ENCODE peak calls at places on chromosomes 13 and 19, in ten cellular contexts. One of them, this sample, is unnamed.
A peak's percentile ranks its signal among the peaks of the same experiment; 100 is the strongest.

GRCh38 chr13:40371531-40372125 is 294.8 kb downstream of the FOXO1 start:
- DNase-seq in CD4-positive, alpha-beta T cell: no peak
- DNase-seq in aorta: no peak
- DNase-seq in upper lobe of left lung: no peak
- DNase-seq in uterus: no peak
- DNase-seq in endothelial cell of umbilical vein: no peak
- DNase-seq in heart left ventricle: no peak
- DNase-seq in trophoblast cell: no peak
- DNase-seq in Peyer's patch: no peak
- DNase-seq in A549: no peak
- DNase-seq in this sample: no peak

GRCh38 chr13:35695411-35695810 is 218.9 kb upstream of the MAB21L1 start:
- DNase-seq in CD4-positive, alpha-beta T cell: no peak
- DNase-seq in aorta: no peak
- DNase-seq in upper lobe of left lung: no peak
- DNase-seq in uterus: no peak
- DNase-seq in endothelial cell of umbilical vein: no peak
- DNase-seq in heart left ventricle: no peak
- DNase-seq in trophoblast cell: no peak
- DNase-seq in Peyer's patch: no peak
- DNase-seq in A549: no peak
- DNase-seq in this sample: no peak

GRCh38 chr13:51453959-51454703 is 1.3 kb upstream of the INTS6 start:
- DNase-seq in CD4-positive, alpha-beta T cell: peak; percentile 15
- DNase-seq in aorta: no peak
- DNase-seq in upper lobe of left lung: no peak
- DNase-seq in uterus: peak; percentile 33
- DNase-seq in endothelial cell of umbilical vein: peak; percentile 58
- DNase-seq in heart left ventricle: peak; percentile 30
- DNase-seq in trophoblast cell: peak; percentile 51
- DNase-seq in Peyer's patch: peak; percentile 25
- DNase-seq in A549: peak; percentile 3
- DNase-seq in this sample: no peak

GRCh38 chr13:24076124-24076523 is 84.4 kb upstream of the SPATA13 start:
- DNase-seq in CD4-positive, alpha-beta T cell: no peak
- DNase-seq in aorta: no peak
- DNase-seq in upper lobe of left lung: peak; percentile 41
- DNase-seq in uterus: no peak
- DNase-seq in endothelial cell of umbilical vein: no peak
- DNase-seq in heart left ventricle: no peak
- DNase-seq in trophoblast cell: no peak
- DNase-seq in Peyer's patch: no peak
- DNase-seq in A549: peak; percentile 8
- DNase-seq in this sample: no peak

GRCh38 chr19:39160889-39161672 is 35.5 kb downstream of the PAK4 start:
- DNase-seq in CD4-positive, alpha-beta T cell: no peak
- DNase-seq in aorta: no peak
- DNase-seq in upper lobe of left lung: no peak
- DNase-seq in uterus: no peak
- DNase-seq in endothelial cell of umbilical vein: peak; percentile 6
- DNase-seq in heart left ventricle: no peak
- DNase-seq in trophoblast cell: peak; percentile 62
- DNase-seq in Peyer's patch: no peak
- DNase-seq in A549: no peak
- DNase-seq in this sample: no peak

GRCh38 chr19:5309438-5310204 is 31.0 kb downstream of the PTPRS start:
- DNase-seq in CD4-positive, alpha-beta T cell: no peak
- DNase-seq in aorta: no peak
- DNase-seq in upper lobe of left lung: no peak
- DNase-seq in uterus: no peak
- DNase-seq in endothelial cell of umbilical vein: no peak
- DNase-seq in heart left ventricle: no peak
- DNase-seq in trophoblast cell: no peak
- DNase-seq in Peyer's patch: no peak
- DNase-seq in A549: no peak
- DNase-seq in this sample: no peak

GRCh38 chr13:93496985-93497673 is 270.5 kb downstream of the GPC6 start:
- DNase-seq in CD4-positive, alpha-beta T cell: no peak
- DNase-seq in aorta: no peak
- DNase-seq in upper lobe of left lung: no peak
- DNase-seq in uterus: no peak
- DNase-seq in endothelial cell of umbilical vein: no peak
- DNase-seq in heart left ventricle: no peak
- DNase-seq in trophoblast cell: no peak
- DNase-seq in Peyer's patch: no peak
- DNase-seq in A549: no peak
- DNase-seq in this sample: no peak

GRCh38 chr19:45508931-45509691 is 1.8 kb downstream of the VASP start:
- DNase-seq in CD4-positive, alpha-beta T cell: no peak
- DNase-seq in aorta: peak; percentile 92
- DNase-seq in upper lobe of left lung: peak; percentile 86
- DNase-seq in uterus: peak; percentile 82
- DNase-seq in endothelial cell of umbilical vein: peak; percentile 49
- DNase-seq in heart left ventricle: peak; percentile 90
- DNase-seq in trophoblast cell: peak; percentile 77
- DNase-seq in Peyer's patch: peak; percentile 80
- DNase-seq in A549: peak; percentile 81
- DNase-seq in this sample: peak; percentile 84

DNA sequence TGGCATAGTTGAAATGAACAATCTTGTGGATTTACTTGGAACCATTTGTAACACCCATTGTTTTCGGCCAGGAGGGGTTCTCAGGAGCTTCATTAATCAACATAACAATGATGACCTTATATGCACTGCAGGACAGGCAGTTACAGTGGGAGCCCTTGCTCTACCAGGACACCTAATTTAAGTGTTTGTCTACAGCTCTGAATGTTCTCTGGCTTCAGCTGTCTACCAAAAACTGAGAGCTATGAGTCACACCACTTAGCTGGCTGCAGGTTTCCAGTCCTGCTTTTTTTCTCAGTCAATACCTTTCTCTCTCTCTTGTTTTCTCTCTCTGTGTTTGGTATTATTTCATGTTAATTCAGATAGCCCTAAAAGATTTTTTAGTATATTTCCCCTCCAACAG is 105.4 kb upstream of the MBNL2 start:
- DNase-seq in CD4-positive, alpha-beta T cell: no peak
- DNase-seq in aorta: no peak
- DNase-seq in upper lobe of left lung: peak; percentile 66
- DNase-seq in uterus: no peak
- DNase-seq in endothelial cell of umbilical vein: peak; percentile 69
- DNase-seq in heart left ventricle: no peak
- DNase-seq in trophoblast cell: peak; percentile 38
- DNase-seq in Peyer's patch: no peak
- DNase-seq in A549: no peak
- DNase-seq in this sample: no peak
- H3K27ac ChIP-seq in CD4-positive, alpha-beta T cell: no peak overlapping the region
- H3K27ac ChIP-seq in aorta: no peak overlapping the region
- H3K27ac ChIP-seq in upper lobe of left lung: peak overlapping the region; percentile 73
- H3K27ac ChIP-seq in uterus: peak overlapping the region; percentile 52
- H3K27ac ChIP-seq in endothelial cell of umbilical vein: no peak overlapping the region
- H3K27ac ChIP-seq in heart left ventricle: peak overlapping the region; percentile 51
- H3K27ac ChIP-seq in trophoblast cell: peak overlapping the region; percentile 77
- H3K27ac ChIP-seq in Peyer's patch: no peak overlapping the region
- H3K27ac ChIP-seq in A549: peak overlapping the region; percentile 18
- H3K27ac ChIP-seq in this sample: no peak overlapping the region

DNA sequence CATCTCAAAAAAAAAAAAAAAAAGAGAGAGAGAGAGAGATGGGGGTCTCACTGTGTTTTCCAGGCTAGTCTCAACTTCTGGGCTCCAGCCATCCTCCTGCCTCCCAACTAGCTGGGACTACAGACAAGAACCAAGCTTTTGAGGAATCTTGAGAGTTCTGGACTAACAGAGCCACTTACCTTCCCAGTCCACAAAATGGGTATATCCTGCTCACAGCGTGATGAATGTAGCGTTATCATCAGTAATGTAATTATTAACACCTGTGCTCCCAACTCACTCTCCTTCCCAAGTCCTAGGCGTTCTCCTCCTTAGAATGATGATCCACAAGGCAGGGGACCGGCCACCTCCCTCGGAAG is 4.6 kb upstream of the NANOS3 start:
- DNase-seq in CD4-positive, alpha-beta T cell: no peak
- DNase-seq in aorta: no peak
- DNase-seq in upper lobe of left lung: no peak
- DNase-seq in uterus: no peak
- DNase-seq in endothelial cell of umbilical vein: no peak
- DNase-seq in heart left ventricle: no peak
- DNase-seq in trophoblast cell: no peak
- DNase-seq in Peyer's patch: no peak
- DNase-seq in A549: no peak
- DNase-seq in this sample: no peak
- H3K9me3 ChIP-seq in CD4-positive, alpha-beta T cell: no peaks in the 10 kb centered on the region
- H3K9me3 ChIP-seq in aorta: no peaks in the 10 kb centered on the region
- H3K9me3 ChIP-seq in upper lobe of left lung: no peaks in the 10 kb centered on the region
- H3K9me3 ChIP-seq in uterus: no peaks in the 10 kb centered on the region
- H3K9me3 ChIP-seq in endothelial cell of umbilical vein: no peaks in the 10 kb centered on the region
- H3K9me3 ChIP-seq in heart left ventricle: no peaks in the 10 kb centered on the region
- H3K9me3 ChIP-seq in trophoblast cell: peaks cover under 1% of the 10 kb centered on the region
- H3K9me3 ChIP-seq in Peyer's patch: no peaks in the 10 kb centered on the region
- H3K9me3 ChIP-seq in A549: no peaks in the 10 kb centered on the region
- H3K9me3 ChIP-seq in this sample: no peaks in the 10 kb centered on the region

DNA sequence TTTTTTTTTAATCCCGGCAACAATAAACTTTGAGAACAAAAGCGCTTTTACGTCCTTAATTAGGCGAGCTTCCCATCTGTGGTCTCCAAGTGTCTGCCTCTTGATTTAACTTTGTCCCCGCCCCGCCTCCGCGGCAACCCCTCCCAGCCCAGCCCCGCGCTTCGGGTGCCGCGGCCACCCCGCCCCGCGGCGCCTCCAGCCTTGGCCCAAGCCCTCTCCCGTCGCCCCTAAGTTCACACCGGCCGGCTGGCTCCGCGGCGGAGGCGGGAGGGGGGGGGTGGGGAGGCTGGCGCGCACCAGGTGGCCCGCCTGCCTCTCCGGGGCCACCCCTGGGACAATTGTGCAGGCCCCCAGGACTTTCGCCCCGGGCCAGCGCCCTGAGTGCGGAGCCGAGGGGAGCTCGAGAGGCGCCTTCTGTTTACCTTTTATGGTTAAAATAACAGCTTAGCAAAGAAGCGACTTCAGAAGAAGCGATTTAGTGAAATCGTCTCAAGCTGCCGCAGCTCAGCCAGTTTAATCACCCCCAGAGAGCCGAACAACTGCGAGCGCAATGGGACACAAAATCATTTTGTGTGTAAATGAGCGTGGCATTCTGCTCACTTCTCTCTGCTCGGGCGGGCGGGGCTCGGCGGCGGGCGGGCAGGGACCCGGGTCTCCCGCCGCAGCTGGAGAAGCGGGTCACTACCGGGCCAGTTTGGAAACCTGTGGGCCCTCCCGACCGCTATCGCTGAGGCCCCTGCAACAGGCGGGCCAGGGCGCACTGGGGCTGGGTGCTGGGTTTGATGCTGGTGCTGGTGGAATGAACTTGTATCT is 1.4 kb downstream of the KCTD15 start:
- DNase-seq in CD4-positive, alpha-beta T cell: no peak
- DNase-seq in aorta: peak; percentile 63
- DNase-seq in upper lobe of left lung: no peak
- DNase-seq in uterus: peak; percentile 74
- DNase-seq in endothelial cell of umbilical vein: peak; percentile 49
- DNase-seq in heart left ventricle: peak; percentile 82
- DNase-seq in trophoblast cell: no peak
- DNase-seq in Peyer's patch: no peak
- DNase-seq in A549: peak; percentile 64
- DNase-seq in this sample: no peak
- H3K27ac ChIP-seq in CD4-positive, alpha-beta T cell: no peak overlapping the region
- H3K27ac ChIP-seq in aorta: no peak overlapping the region
- H3K27ac ChIP-seq in upper lobe of left lung: peak overlapping the region; percentile 96
- H3K27ac ChIP-seq in uterus: peak overlapping the region; percentile 98
- H3K27ac ChIP-seq in endothelial cell of umbilical vein: no peak overlapping the region
- H3K27ac ChIP-seq in heart left ventricle: peak overlapping the region; percentile 88
- H3K27ac ChIP-seq in trophoblast cell: peak overlapping the region; percentile 93
- H3K27ac ChIP-seq in Peyer's patch: peak overlapping the region; percentile 71
- H3K27ac ChIP-seq in A549: peak overlapping the region; percentile 96
- H3K27ac ChIP-seq in this sample: peak overlapping the region; percentile 92

DNA sequence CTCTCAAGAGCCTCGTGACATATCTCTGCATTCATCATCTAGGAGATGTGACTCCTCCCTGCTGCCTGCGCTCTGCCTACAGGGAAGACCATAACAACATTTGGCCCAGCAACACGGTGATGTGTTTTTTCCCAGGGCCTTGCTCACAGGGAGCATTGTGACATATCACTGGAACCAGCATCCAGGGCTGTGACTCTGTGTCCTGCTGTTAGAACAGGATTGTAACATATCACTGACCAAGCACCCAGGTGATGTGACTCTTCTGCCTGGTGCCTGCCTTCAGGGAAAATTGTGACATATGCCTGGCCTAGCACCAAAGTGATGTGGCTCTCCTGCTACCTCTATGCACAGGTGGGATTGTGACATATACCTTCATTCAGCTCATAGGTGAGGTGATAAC is 79.4 kb upstream of the ZNF43 start:
- DNase-seq in CD4-positive, alpha-beta T cell: no peak
- DNase-seq in aorta: no peak
- DNase-seq in upper lobe of left lung: no peak
- DNase-seq in uterus: no peak
- DNase-seq in endothelial cell of umbilical vein: no peak
- DNase-seq in heart left ventricle: no peak
- DNase-seq in trophoblast cell: peak; percentile 96
- DNase-seq in Peyer's patch: no peak
- DNase-seq in A549: no peak
- DNase-seq in this sample: no peak
- H3K9me3 ChIP-seq in CD4-positive, alpha-beta T cell: peaks cover 7% of the 10 kb centered on the region
- H3K9me3 ChIP-seq in aorta: peaks cover 20% of the 10 kb centered on the region
- H3K9me3 ChIP-seq in upper lobe of left lung: no peaks in the 10 kb centered on the region
- H3K9me3 ChIP-seq in uterus: no peaks in the 10 kb centered on the region
- H3K9me3 ChIP-seq in endothelial cell of umbilical vein: peaks cover 16% of the 10 kb centered on the region
- H3K9me3 ChIP-seq in heart left ventricle: peaks cover 44% of the 10 kb centered on the region
- H3K9me3 ChIP-seq in trophoblast cell: peaks cover 23% of the 10 kb centered on the region
- H3K9me3 ChIP-seq in Peyer's patch: no peaks in the 10 kb centered on the region
- H3K9me3 ChIP-seq in A549: peaks cover 48% of the 10 kb centered on the region
- H3K9me3 ChIP-seq in this sample: no peaks in the 10 kb centered on the region